ENCODE peak calls at places on chromosomes 11 and 22, in five cellular contexts. M is left ventricle myocardium inferior; F is CD8-positive, alpha-beta T cell; W is A673; E is Calu3. L is an unnamed sample.

GRCh38 chr22:46592390-46592872 is 27.8 kb upstream of the GRAMD4 start:
- DNase-seq in M (peak; percentile 60), F (peak; percentile 46), W (no peak), E (no peak), L (no peak)

GRCh38 chr11:60985991-60986915 is 14.8 kb downstream of the CD6 start:
- DNase-seq in M (no peak), F (peak; percentile 92), W (no peak), E (peak; percentile 69), L (no peak)

GRCh38 chr11:93197383-93198220 is at the start of gene SLC36A4:
- DNase-seq in M (peak; percentile 88), F (peak; percentile 82), W (peak; percentile 96), E (peak; percentile 75), L (peak; percentile 65)

GRCh38 chr11:1122356-1123002 is 35.3 kb upstream of the MUC5AC start:
- DNase-seq in M (no peak), F (no peak), W (no peak), E (no peak), L (peak; percentile 2)

GRCh38 chr11:130002352-130002845 is at the start of gene PRDM10:
- DNase-seq in M (peak; percentile 93), F (peak; percentile 93), W (peak; percentile 97), E (peak; percentile 88), L (peak; percentile 83)

GRCh38 chr11:62854825-62855570 is 15.6 kb upstream of the WDR74 start:
- DNase-seq in M (no peak), F (no peak), W (no peak), E (no peak), L (no peak)

GRCh38 chr11:110433393-110434333 is 3.9 kb downstream of the FDX1 start:
- DNase-seq in M (no peak), F (no peak), W (peak; percentile 74), E (no peak), L (no peak)

GRCh38 chr11:76524461-76524860 is 79.6 kb downstream of the EMSY start:
- DNase-seq in M (no peak), F (no peak), W (no peak), E (no peak), L (no peak)

GRCh38 chr11:83612891-83613766 is 327.0 kb upstream of the CCDC90B start:
- DNase-seq in M (no peak), F (no peak), W (peak; percentile 72), E (no peak), L (no peak)

GRCh38 chr11:35524780-35525179 is 636 bp downstream of the PAMR1 start:
- DNase-seq in M (no peak), F (no peak), W (no peak), E (no peak), L (no peak)

GRCh38 chr11:68212421-68213134 is 518 bp downstream of the KMT5B start:
- DNase-seq in M (peak; percentile 72), F (peak; percentile 57), W (peak; percentile 89), E (peak; percentile 77), L (peak; percentile 50)

GRCh38 chr11:65856689-65857499 is 1.1 kb downstream of the CFL1 start:
- DNase-seq in M (peak; percentile 86), F (peak; percentile 82), W (peak; percentile 90), E (peak; percentile 82), L (no peak)

GRCh38 chr11:121086866-121087265 is 14.2 kb upstream of the TECTA start:
- DNase-seq in M (no peak), F (no peak), W (no peak), E (no peak), L (no peak)

GRCh38 chr11:121091492-121092179 is 9.4 kb upstream of the TECTA start:
- DNase-seq in M (no peak), F (no peak), W (no peak), E (no peak), L (no peak)

GRCh38 chr11:121089566-121089965 is 11.5 kb upstream of the TECTA start:
- DNase-seq in M (no peak), F (no peak), W (no peak), E (no peak), L (no peak)

GRCh38 chr11:121095561-121095960 is 5.5 kb upstream of the TECTA start:
- DNase-seq in M (no peak), F (no peak), W (no peak), E (no peak), L (no peak)

DNA sequence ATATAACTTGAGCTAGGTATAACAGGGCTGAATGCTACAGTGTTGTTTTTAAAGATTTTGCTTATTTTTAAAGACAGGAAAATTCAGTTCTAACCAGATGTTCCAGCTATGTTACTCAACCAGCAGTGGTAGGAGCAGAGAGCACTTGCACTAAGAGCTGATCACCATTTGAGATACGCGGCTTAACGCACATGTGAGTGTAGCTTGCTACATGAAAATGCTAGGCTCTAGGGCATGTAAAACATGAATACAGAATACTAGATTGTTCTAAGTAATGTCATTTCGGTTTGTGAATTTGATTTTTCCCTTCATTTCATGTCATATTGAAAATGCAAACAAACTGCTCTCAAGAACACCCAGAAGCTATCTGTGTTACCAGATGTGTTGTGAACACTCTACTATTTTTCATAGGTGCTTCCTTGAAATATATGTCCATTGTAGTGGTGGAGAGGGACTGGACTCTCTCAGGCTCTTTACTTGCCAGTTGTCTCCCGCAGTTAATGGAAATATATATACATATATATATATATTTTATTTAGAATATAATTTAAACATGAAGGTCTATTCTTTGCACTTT is 10.8 kb upstream of the TECTA start:
- DNase-seq in M (no peak), F (no peak), W (no peak), E (no peak), L (no peak)
- TF ChIP-seq CTCF in M (no peak), F (no peak), W (no peak), E (no peak), L (no peak)

GRCh38 chr11:2139118-2139490 is at the start of gene IGF2:
- DNase-seq in M (no peak), F (no peak), W (no peak), E (no peak), L (peak; percentile 54)

GRCh38 chr11:2140411-2141400 is 1.5 kb upstream of the IGF2 start:
- DNase-seq in M (no peak), F (no peak), W (no peak), E (no peak), L (no peak)

GRCh38 chr11:2138436-2139117 is 612 bp downstream of the IGF2 start:
- DNase-seq in M (no peak), F (no peak), W (peak; percentile 22), E (no peak), L (no peak)

GRCh38 chr11:2138075-2138435 is 1.1 kb downstream of the IGF2 start:
- DNase-seq in M (no peak), F (no peak), W (no peak), E (no peak), L (no peak)

GRCh38 chr11:2139691-2140337 is 625 bp upstream of the IGF2 start:
- DNase-seq in M (no peak), F (no peak), W (no peak), E (no peak), L (no peak)
- TF ChIP-seq CTCF in M (no peak), F (no peak), W (no peak), E (no peak), L (no peak)

GRCh38 chr22:32473388-32473952 is 1.1 kb upstream of the FBXO7 start:
- DNase-seq in M (no peak), F (peak; percentile 39), W (peak; percentile 82), E (peak; percentile 63), L (no peak)
- TF ChIP-seq CTCF in M (peak; percentile 74), F (peak; percentile 77), W (peak; percentile 72), E (peak; percentile 62), L (peak; percentile 61)

GRCh38 chr22:37044634-37045625 is 6.6 kb upstream of the KCTD17 start:
- DNase-seq in M (no peak), F (no peak), W (no peak), E (no peak), L (no peak)

GRCh38 chr22:37048133-37048532 is 3.4 kb upstream of the KCTD17 start:
- DNase-seq in M (no peak), F (no peak), W (no peak), E (no peak), L (no peak)

GRCh38 chr22:37043828-37044538 is 7.6 kb upstream of the KCTD17 start:
- DNase-seq in M (peak; percentile 58), F (peak; percentile 26), W (peak; percentile 38), E (peak; percentile 90), L (no peak)

GRCh38 chr22:37046589-37046988 is 5.0 kb upstream of the KCTD17 start:
- DNase-seq in M (no peak), F (no peak), W (no peak), E (no peak), L (no peak)

DNA sequence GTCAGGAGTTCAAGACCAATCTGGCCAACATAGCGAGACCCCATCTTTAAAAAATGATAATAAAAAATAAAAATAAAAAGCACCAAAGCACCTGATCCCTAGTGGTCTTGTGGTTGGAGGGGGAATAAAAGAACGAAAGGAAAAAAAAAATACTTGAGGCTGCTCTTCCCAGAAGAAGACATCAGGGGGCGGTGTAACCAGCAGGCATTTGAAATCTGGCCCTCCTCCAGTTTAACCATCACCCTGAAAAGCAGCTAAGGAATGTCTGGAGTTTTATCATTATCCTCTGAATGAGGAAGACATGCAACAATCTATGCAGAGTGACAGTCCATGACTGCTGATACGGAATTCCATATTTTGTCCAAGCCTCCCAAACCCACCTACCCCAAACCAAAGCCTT is 5.6 kb upstream of the KCTD17 start:
- DNase-seq in M (no peak), F (no peak), W (peak; percentile 66), E (no peak), L (no peak)
- TF ChIP-seq CTCF in M (peak; percentile 43), F (peak; percentile 30), W (peak; percentile 76), E (no peak), L (peak; percentile 52)

DNA sequence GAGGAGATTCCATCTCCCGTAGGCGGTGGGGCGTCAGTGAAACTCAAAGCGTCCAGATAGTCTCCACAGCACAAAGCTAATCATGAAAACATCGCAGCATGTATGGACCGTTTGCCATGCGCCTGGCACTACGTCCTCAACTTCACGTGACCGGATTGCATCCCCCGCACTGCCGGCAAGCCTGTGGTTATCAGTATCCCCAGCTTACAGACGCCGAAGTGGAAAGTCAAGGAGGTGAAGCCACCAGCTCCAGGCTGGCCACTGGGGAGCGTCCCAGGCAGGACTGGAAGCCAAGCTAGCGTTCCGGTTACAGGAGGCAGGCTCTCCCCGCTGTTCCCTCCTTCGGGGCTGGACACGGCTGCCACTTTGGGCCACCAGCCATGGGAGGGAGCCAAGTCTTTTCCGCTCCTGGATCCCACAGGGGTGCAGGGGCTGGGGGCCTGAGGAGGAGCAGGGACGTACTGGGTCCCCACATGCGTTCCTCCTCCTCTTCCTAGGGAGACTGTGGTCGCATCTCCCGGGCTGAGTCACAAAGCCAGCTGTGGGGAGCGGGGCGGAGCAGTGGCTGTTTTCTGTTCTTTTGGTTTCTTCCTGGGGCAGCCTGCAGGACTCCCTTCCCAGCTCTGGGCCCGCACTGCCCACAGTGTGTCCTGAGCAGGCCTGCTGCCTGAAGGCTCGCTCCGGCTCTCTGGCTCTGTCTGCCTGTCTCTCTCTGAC is 4.3 kb upstream of the OSBPL5 start:
- DNase-seq in M (peak; percentile 55), F (no peak), W (peak; percentile 50), E (peak; percentile 36), L (no peak)
- TF ChIP-seq CTCF in M (peak; percentile 19), F (no peak), W (no peak), E (no peak), L (no peak)

GRCh38 chr11:2975594-2975993 is 16.5 kb downstream of the NAP1L4 start:
- DNase-seq in M (no peak), F (peak; percentile 56), W (peak; percentile 42), E (peak; percentile 19), L (no peak)
- TF ChIP-seq CTCF in M (peak; percentile 62), F (peak; percentile 60), W (peak; percentile 45), E (peak; percentile 29), L (no peak)